ENCODE peak calls at places on chromosomes 12 and 14, in six cellular contexts. P, O, F, H, V and D are unnamed samples. For H3K4me1, the result is how much of the 10 kb centered on the place peaks cover.

GRCh38 chr12:64044171-64044570 is 177.9 kb downstream of the KICS2 start:
- DNase-seq in V (no peak), H (no peak), F (no peak), O (no peak), P (no peak), D (no peak)

GRCh38 chr12:2053675-2054070 is 886 bp downstream of the CACNA1C start:
- DNase-seq in F (peak), H (no peak), P (no peak), O (no peak), V (peak), D (no peak)

GRCh38 chr12:54147186-54147585 is 41.6 kb downstream of the SMUG1 start:
- DNase-seq in P (no peak), O (no peak), V (no peak), F (no peak), H (no peak), D (no peak)

GRCh38 chr12:460301-461230 is 827 bp downstream of the B4GALNT3 start:
- DNase-seq in P (peak), F (peak), O (no peak), H (no peak), V (peak), D (peak)

GRCh38 chr12:114986178-114986714 is 302.3 kb upstream of the TBX3 start:
- DNase-seq in V (no peak), H (no peak), F (no peak), P (no peak), O (no peak), D (no peak)

GRCh38 chr14:61179776-61180398 is 101.3 kb downstream of the TMEM30B start:
- DNase-seq in P (no peak), O (no peak), V (no peak), F (no peak), H (no peak), D (no peak)

GRCh38 chr12:81015510-81015909 is 62.4 kb upstream of the ACSS3 start:
- DNase-seq in F (no peak), P (no peak), H (no peak), V (no peak), O (no peak), D (no peak)

GRCh38 chr12:124709722-124710656 is 142.6 kb upstream of the NCOR2 start:
- DNase-seq in F (no peak), O (no peak), P (no peak), V (no peak), H (no peak), D (no peak)

GRCh38 chr12:124765571-124766489 is 97.8 kb downstream of the SCARB1 start:
- DNase-seq in P (no peak), F (no peak), V (no peak), O (no peak), H (no peak), D (no peak)

GRCh38 chr12:53996886-53997217 is 3.1 kb upstream of the HOXC9 start:
- DNase-seq in O (no peak), F (no peak), P (no peak), V (no peak), H (no peak), D (no peak)

GRCh38 chr14:20632831-20633771 is 8.4 kb downstream of the OR6S1 start:
- DNase-seq in F (peak), V (peak), O (peak), P (no peak), H (peak), D (peak)

GRCh38 chr14:51341338-51341737 is 101.3 kb downstream of the TMX1 start:
- DNase-seq in O (no peak), H (no peak), V (no peak), P (no peak), F (no peak), D (no peak)

GRCh38 chr14:24837280-24838046 is 203.5 kb upstream of the GZMB start:
- DNase-seq in V (no peak), F (no peak), O (no peak), P (no peak), H (no peak), D (no peak)

GRCh38 chr14:99134333-99135046 is 137.5 kb downstream of the BCL11B start:
- DNase-seq in O (no peak), P (no peak), F (no peak), H (no peak), V (no peak), D (no peak)

GRCh38 chr12:116737774-116738657 is at the start of the genes RNFT2 and SPRING1:
- DNase-seq in H (peak), O (peak), F (peak), V (peak), P (peak), D (peak)

GRCh38 chr12:18373176-18373575 is 111.9 kb downstream of the PIK3C2G start:
- DNase-seq in P (no peak), F (no peak), V (no peak), O (no peak), H (no peak), D (no peak)

GRCh38 chr14:19917955-19918518 is 2.4 kb upstream of the OR4K5 start:
- DNase-seq in O (no peak), P (no peak), V (no peak), H (no peak), F (no peak), D (no peak)

GRCh38 chr12:123238330-123238682 is 5.1 kb downstream of the MTRFR start:
- DNase-seq in P (no peak), H (no peak), F (no peak), O (no peak), V (no peak), D (no peak)

GRCh38 chr12:125193798-125194562 is 128.7 kb downstream of the AACS start:
- DNase-seq in V (no peak), H (no peak), F (no peak), O (peak), P (no peak), D (no peak)

GRCh38 chr14:33568935-33569579 is 381.8 kb downstream of the EGLN3 start:
- DNase-seq in P (no peak), V (no peak), O (no peak), F (no peak), H (no peak), D (no peak)

GRCh38 chr12:120065472-120065871 is 51.1 kb downstream of the RAB35 start:
- DNase-seq in H (no peak), V (no peak), P (no peak), F (no peak), O (no peak), D (no peak)

GRCh38 chr12:29234965-29235364 is 85.9 kb downstream of the FAR2 start:
- DNase-seq in O (no peak), P (no peak), F (no peak), H (no peak), V (no peak), D (no peak)

GRCh38 chr12:87807127-87807526 is 222.1 kb downstream of the C12orf50 start:
- DNase-seq in F (no peak), V (no peak), O (no peak), P (no peak), H (no peak), D (no peak)

GRCh38 chr12:114319422-114319821 is 86.5 kb downstream of the TBX5 start:
- DNase-seq in F (peak), P (no peak), V (peak), O (no peak), H (no peak), D (no peak)

GRCh38 chr12:122590990-122591389 is 63.9 kb downstream of the KNTC1 start:
- DNase-seq in O (no peak), P (no peak), F (no peak), H (no peak), V (no peak), D (no peak)

GRCh38 chr14:58788655-58789054 is 150.9 kb downstream of the DACT1 start:
- DNase-seq in H (no peak), V (no peak), P (no peak), F (no peak), O (no peak), D (no peak)
- H3K27ac ChIP-seq in H (no peak), V (no peak), P (no peak), F (no peak), O (no peak), D (no peak)

GRCh38 chr14:77027538-77028383 is 747 bp downstream of the IRF2BPL start:
- DNase-seq in P (peak), V (peak), H (peak), O (peak), F (peak), D (peak)
- H3K4me1 ChIP-seq in P (half or more), V (under half), H (under half), O (half or more), F (under half), D (half or more)

GRCh38 chr14:91243098-91243483 is 1.4 kb downstream of the GPR68 start:
- DNase-seq in H (no peak), P (no peak), V (no peak), F (no peak), O (no peak), D (no peak)

GRCh38 chr14:91241848-91242247 is 2.7 kb downstream of the GPR68 start:
- DNase-seq in P (peak), O (no peak), V (no peak), F (no peak), H (no peak), D (no peak)

GRCh38 chr14:91245029-91245428 is 525 bp upstream of the GPR68 start:
- DNase-seq in P (no peak), F (no peak), V (no peak), O (no peak), H (no peak), D (peak)

GRCh38 chr14:91244501-91244901 is at the start of gene GPR68:
- DNase-seq in O (no peak), F (peak), V (peak), H (no peak), P (peak), D (no peak)

GRCh38 chr14:91242635-91243034 is 1.9 kb downstream of the GPR68 start:
- DNase-seq in F (no peak), V (no peak), H (no peak), P (no peak), O (no peak), D (no peak)
- H3K27ac ChIP-seq in F (no peak), V (no peak), H (no peak), P (peak), O (no peak), D (peak)

GRCh38 chr12:101832030-101832429 is 1.3 kb upstream of the GNPTAB start:
- DNase-seq in P (no peak), V (no peak), O (no peak), F (no peak), H (no peak), D (no peak)

GRCh38 chr12:101828463-101829196 is 2.1 kb downstream of the GNPTAB start:
- DNase-seq in H (no peak), F (no peak), P (peak), V (no peak), O (no peak), D (no peak)

GRCh38 chr12:101829639-101830390 is 944 bp downstream of the GNPTAB start:
- DNase-seq in V (no peak), P (peak), H (no peak), F (peak), O (no peak), D (no peak)

GRCh38 chr12:101826766-101827368 is 3.9 kb downstream of the GNPTAB start:
- DNase-seq in H (no peak), V (no peak), F (no peak), O (no peak), P (peak), D (no peak)

DNA sequence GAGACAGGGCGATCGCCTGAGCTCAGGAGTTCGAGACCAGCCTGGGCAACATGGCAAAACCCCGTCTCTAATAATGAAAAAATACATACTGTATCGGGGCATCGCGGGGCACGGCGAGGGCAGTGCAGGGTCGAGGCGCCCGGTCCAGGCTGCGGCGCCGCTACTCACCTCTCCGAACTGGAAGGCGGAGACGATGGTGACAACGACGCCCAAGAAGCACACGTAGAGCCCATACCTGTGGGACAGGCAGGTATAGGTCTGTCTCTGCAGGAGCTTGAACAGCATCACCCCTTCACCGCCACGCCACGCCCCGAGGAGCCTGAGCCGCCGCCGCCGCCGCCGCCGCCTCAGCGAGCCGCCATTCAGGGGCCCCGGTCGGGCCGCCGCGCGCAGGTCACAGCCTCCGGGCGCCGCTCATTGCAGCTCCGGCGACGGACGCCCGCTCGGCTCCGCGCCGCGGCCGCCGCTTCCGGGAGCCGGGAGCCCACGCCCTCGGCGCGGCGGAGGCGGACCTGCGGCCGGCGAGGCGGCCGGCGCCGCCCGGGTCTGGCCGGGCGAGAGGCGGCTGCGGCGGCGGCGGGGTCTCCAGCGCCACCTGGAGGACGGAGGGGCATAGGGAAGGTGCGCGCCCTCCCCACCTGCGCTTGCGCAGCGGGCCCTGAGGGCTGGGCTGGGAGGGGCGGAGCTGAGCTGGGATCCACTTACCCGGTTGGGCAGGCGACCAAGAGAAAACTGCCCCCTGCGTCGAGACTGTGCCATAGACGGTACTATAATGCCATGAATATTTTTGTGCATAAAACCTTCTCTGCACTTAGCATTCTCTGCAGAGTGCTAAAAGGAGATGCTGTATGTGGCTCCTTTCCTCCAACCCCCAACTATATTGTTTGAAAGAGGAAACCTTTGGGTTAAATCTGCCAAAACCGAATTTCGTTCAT is at the start of gene GNPTAB:
- DNase-seq in F (peak), V (peak), O (peak), H (peak), P (peak), D (peak)
- H3K4me1 ChIP-seq in F (under half), V (under half), O (under half), H (under half), P (under half), D (under half)

DNA sequence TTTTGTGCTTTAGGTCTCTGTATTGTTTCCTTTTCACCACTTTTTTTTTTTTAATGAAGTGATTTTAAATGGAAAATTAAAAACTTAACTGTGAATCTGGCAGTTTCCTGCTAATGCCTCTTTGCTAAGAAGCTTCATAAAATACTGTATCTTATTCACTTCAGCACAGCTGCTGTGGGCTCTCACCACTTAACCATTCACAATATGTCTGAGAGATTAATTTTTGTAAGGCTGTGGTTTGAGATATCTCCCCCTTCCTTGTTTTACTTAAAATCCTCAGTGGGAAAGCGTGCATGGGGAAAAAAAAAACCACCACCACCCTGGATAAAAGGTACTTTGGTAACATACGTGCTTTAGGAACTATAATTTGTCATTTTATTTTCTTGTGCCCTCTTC is 115.9 kb downstream of the ETV6 start:
- DNase-seq in H (no peak), P (no peak), V (no peak), O (no peak), F (no peak), D (no peak)
- H3K27ac ChIP-seq in H (no peak), P (peak), V (peak), O (no peak), F (peak), D (no peak)

GRCh38 chr14:101875726-101876268 is 88.6 kb upstream of the DYNC1H1 start:
- DNase-seq in P (no peak), H (no peak), F (no peak), O (no peak), V (no peak), D (no peak)

GRCh38 chr14:101874001-101874400 is 90.4 kb upstream of the DYNC1H1 start:
- DNase-seq in P (no peak), H (no peak), V (no peak), F (no peak), O (no peak), D (no peak)

GRCh38 chr14:101875041-101875725 is 89.2 kb upstream of the DYNC1H1 start:
- DNase-seq in H (no peak), P (no peak), V (no peak), O (no peak), F (no peak), D (no peak)

GRCh38 chr14:101872333-101872732 is 92.0 kb upstream of the DYNC1H1 start:
- DNase-seq in F (no peak), O (no peak), V (no peak), P (no peak), H (no peak), D (no peak)

DNA sequence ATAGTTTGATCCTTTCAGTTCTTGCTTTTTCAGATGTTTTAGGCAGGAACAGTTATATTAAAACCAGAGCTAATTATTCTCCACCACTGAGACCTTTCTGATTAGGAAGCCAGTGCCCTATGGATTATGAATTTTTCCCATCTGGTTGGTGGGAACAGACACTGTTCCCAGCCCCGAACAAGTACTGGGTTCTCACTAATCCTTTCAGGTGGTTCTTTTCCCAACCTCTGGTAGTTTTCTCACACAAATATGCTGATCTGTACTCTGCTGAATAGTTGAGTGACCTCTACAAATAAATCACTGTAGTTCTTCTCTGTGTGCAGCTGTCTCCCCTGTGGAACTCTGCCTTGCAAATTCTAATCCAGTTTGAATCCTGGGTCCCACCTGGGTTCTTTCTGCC is 91.0 kb upstream of the DYNC1H1 start:
- DNase-seq in O (no peak), H (no peak), F (no peak), P (no peak), V (no peak), D (no peak)
- H3K4me1 ChIP-seq in O (under half), H (under half), F (under half), P (half or more), V (under half), D (half or more)

GRCh38 chr12:131027876-131028586 is 74.3 kb downstream of the ADGRD1 start:
- DNase-seq in O (no peak), V (no peak), F (no peak), P (no peak), H (no peak), D (no peak)
- H3K27ac ChIP-seq in O (no peak), V (no peak), F (no peak), P (no peak), H (no peak), D (no peak)

DNA sequence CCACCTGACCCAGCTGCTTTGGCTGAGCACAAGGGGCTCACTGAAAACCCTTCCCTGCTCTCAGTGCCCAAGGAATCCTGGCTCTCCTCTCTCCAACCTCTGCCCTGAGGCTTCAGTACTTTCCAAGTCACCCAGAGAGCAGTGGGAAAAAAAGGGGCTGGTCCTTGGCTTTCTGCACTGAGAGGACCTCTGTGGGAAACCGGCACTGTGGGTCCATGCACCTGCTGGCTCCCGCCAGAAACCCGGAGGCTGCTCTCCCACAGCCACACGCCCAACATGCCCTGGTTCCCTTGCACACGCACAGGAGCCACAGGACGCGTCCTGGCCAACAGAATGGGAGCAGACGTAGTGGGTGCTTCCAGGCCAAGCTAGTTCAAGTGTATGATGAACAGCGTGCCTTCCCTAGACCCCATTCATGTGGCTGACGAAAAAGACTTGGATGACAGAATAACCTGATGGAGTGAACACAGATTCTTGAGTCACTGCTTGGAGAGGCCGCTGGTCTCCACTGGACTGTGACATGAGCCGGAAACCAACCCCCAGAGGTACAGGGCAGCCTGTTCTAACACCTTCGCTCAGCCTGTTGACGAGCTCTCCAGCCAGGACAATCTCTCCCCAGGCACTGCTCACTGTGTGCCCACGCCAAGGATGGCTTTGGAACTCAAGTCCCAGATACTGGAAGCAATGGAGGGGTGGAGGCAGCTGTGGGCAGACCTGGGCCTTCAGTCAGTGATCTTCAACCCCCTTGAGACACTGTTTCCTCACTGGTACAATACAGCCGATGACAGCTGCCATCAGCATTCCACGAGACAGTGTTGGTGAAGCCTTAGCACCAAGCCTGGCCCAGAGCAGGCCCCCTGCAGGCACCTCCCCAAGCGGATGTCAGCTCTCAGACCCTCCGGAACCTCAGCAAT is 87.7 kb downstream of the ITPK1 start:
- DNase-seq in V (no peak), F (no peak), O (no peak), H (no peak), P (no peak), D (no peak)
- H3K4me1 ChIP-seq in V (under half), F (under half), O (under half), H (under half), P (under half), D (under half)

DNA sequence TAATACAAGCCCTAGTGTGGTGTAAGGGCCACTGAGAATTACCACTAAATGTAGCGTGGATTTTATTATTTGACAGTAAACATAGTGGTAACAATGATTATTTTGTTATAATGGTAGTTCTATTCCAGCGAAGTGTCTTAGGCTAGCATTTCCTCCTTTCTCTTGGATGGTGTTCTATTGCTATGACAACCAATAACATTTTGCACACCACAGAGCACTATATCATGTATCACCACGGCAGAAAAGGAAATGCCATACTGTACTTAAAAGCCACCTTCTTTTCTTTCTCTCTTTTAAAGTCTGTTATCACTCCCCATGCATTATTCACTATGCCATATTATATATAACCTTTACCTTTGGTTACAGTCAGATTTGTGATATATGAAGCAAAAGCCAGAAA is 195.9 kb downstream of the FOXN3 start:
- DNase-seq in H (no peak), O (no peak), P (no peak), V (no peak), F (no peak), D (no peak)
- H3K27ac ChIP-seq in H (no peak), O (no peak), P (no peak), V (no peak), F (no peak), D (no peak)